ENCODE peak calls at places on chromosome 21, in nine cellular contexts. D is H1, O is prostate gland, Y is K562, F is GM12892, Z is spleen, U is HCT116, S is transverse colon, B is stomach. Q is an unnamed sample.
A peak's percentile ranks its signal among the peaks of the same experiment; 100 is the strongest.

GRCh38 chr21:31656199-31657095 is 3.0 kb upstream of the SOD1 start:
- DNase-seq in F (no peak), U (no peak), D (no peak), S (no peak), Z (no peak), Y (no peak), O (no peak), B (no peak), Q (no peak)

GRCh38 chr21:40404319-40404906 is 442.5 kb downstream of the DSCAM start:
- DNase-seq in U (no peak), B (no peak), Z (no peak), D (no peak), F (no peak), Y (no peak), O (no peak), S (no peak), Q (no peak)

GRCh38 chr21:16072692-16073091 is 342.9 kb downstream of the USP25 start:
- DNase-seq in O (no peak), S (no peak), Z (no peak), B (no peak), F (no peak), Y (no peak), U (no peak), D (no peak), Q (no peak)

GRCh38 chr21:46393941-46394818 is 64.5 kb upstream of the DIP2A start:
- DNase-seq in D (no peak), Y (no peak), U (no peak), S (no peak), O (no peak), F (no peak), Z (no peak), B (no peak), Q (no peak)

GRCh38 chr21:33205476-33205875 is 24.3 kb upstream of the IFNAR2 start:
- DNase-seq in F (no peak), Z (no peak), B (no peak), O (no peak), D (no peak), U (no peak), S (no peak), Y (no peak), Q (no peak)

GRCh38 chr21:16315223-16315622 is 585.4 kb downstream of the USP25 start:
- DNase-seq in D (no peak), O (no peak), Y (no peak), U (no peak), Z (no peak), S (no peak), F (no peak), B (no peak), Q (no peak)

GRCh38 chr21:16811011-16811410 is 701.8 kb upstream of the CXADR start:
- DNase-seq in Z (no peak), F (no peak), O (no peak), B (no peak), S (no peak), D (no peak), U (no peak), Y (no peak), Q (no peak)

GRCh38 chr21:17462276-17462981 is 50.4 kb upstream of the CXADR start:
- DNase-seq in Z (no peak), Y (no peak), S (peak; percentile 83), F (no peak), B (peak; percentile 83), O (peak; percentile 43), U (no peak), D (no peak), Q (no peak)

GRCh38 chr21:17903029-17903806 is 84.1 kb upstream of the C21orf91 start:
- DNase-seq in B (no peak), F (no peak), Y (no peak), S (no peak), O (no peak), D (no peak), Z (no peak), U (no peak), Q (no peak)

GRCh38 chr21:34668803-34669148 is at the start of gene CLIC6:
- DNase-seq in Y (no peak), S (peak; percentile 38), D (no peak), Z (no peak), F (no peak), U (no peak), B (peak; percentile 86), O (no peak), Q (no peak)

GRCh38 chr21:34992180-34992579 is 56.9 kb downstream of the RUNX1 start:
- DNase-seq in D (no peak), O (no peak), F (no peak), Z (no peak), S (no peak), U (no peak), Y (no peak), B (no peak), Q (no peak)

GRCh38 chr21:28393279-28393678 is 599.4 kb downstream of the LTN1 start:
- DNase-seq in Y (no peak), Z (no peak), O (no peak), F (no peak), U (no peak), B (peak; percentile 84), S (peak; percentile 83), D (no peak), Q (no peak)

GRCh38 chr21:32412998-32413504 is 545 bp downstream of the EVA1C start:
- DNase-seq in F (no peak), S (peak; percentile 86), O (peak; percentile 63), D (no peak), Y (no peak), B (peak; percentile 57), Z (peak; percentile 81), U (no peak), Q (no peak)

GRCh38 chr21:20943476-20944085 is 54.6 kb upstream of the NCAM2 start:
- DNase-seq in B (no peak), U (no peak), F (no peak), Y (no peak), O (no peak), S (no peak), D (no peak), Z (no peak), Q (no peak)

GRCh38 chr21:39843916-39844315 is 23.3 kb upstream of the PCP4 start:
- DNase-seq in Y (no peak), F (no peak), Z (no peak), B (no peak), O (no peak), U (no peak), S (no peak), D (no peak), Q (no peak)

GRCh38 chr21:15121097-15121654 is 56.4 kb upstream of the NRIP1 start:
- DNase-seq in S (no peak), U (no peak), Z (no peak), D (no peak), O (no peak), Y (no peak), B (no peak), F (no peak), Q (no peak)

GRCh38 chr21:46560568-46561447 is 44.1 kb downstream of the S100B start:
- DNase-seq in B (peak; percentile 18), S (no peak), U (no peak), Y (no peak), F (no peak), Z (no peak), O (no peak), D (no peak), Q (no peak)

DNA sequence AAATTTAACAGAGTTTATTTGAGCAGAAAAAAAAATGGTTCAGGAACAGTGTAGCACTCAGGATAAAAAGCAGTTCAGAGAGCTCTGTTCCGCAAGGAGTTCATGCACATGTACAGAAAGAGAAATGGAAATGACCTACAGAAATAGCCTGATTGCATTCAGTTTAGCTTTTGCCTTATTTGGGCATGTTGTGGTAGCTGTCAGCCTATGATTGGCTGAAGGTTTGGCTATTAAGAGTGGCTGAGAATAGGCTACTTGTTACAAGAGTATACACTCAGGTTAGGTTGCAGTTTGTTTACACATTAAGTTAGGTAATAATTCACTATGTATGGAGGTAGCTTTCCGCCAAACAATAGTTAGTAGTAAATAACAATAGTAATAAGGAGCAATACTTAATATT is 511.0 kb upstream of the TMPRSS15 start:
- DNase-seq in Z (no peak), Y (no peak), B (no peak), F (no peak), U (no peak), S (no peak), O (no peak), D (no peak), Q (no peak)
- TF ChIP-seq POLR2A in Z (no peak), Y (no peak), B (no peak), F (no peak), U (no peak), S (no peak), O (no peak), D (no peak), Q (no peak)

DNA sequence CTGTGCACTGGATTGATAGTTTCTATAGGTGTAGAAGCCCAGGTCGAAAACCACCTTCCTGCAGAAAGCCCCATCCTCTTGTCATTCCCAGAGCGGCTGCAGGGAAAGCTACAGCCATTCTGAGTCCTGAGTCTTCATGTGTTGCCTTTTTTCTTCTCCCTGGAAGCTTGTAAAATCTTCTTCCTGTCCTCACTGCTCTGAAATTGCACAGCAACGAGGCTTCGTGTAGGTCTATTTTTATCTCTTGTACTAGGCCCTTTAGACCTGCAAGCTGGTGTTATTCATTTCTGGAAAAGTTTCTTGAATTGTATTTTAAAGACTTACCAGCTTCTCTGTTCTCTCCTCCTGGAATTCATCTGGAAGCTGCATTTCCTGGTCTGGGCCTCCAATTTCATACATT is 44.2 kb upstream of the ETS2 start:
- DNase-seq in F (no peak), Y (no peak), D (no peak), Z (no peak), U (no peak), B (no peak), O (no peak), S (no peak), Q (no peak)
- TF ChIP-seq POLR2AphosphoS5 in F (no peak), Y (no peak), D (no peak), Z (no peak), U (no peak), B (no peak), O (peak; percentile 12), S (no peak), Q (no peak)

GRCh38 chr21:36735201-36735515 is 36.2 kb downstream of the SIM2 start:
- DNase-seq in D (no peak), U (no peak), Z (peak; percentile 51), F (no peak), O (no peak), S (no peak), B (no peak), Y (no peak), Q (no peak)
- TF ChIP-seq POLR2A in D (no peak), U (no peak), Z (no peak), F (no peak), O (no peak), S (no peak), B (no peak), Y (no peak), Q (no peak)

DNA sequence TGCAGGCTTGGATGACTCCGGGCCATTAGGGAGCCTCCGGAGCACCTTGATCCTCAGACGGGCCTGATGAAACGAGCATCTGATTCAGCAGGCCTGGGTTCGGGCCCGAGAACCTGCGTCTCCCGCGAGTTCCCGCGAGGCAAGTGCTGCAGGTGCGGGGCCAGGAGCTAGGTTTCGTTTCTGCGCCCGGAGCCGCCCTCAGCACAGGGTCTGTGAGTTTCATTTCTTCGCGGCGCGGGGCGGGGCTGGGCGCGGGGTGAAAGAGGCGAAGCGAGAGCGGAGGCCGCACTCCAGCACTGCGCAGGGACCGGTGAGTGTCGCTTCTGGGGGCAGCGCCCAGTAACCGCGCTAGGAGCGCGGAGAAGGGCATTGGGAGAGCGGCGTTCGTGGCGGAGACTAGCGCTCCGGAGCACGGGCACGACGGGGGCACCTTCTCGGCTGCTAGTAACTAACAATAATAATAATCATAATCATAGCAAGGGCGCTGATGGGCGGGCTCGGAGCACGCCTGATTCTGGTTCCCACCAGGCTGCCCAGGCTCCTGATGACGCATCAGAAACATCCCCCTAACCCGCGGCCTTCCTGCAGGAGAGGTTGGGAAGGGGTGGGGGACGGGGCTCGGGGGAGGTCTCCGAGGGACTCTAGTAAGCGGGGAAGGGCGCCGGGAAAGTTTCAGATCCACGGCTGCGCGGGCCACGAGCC is at the start of gene MX1:
- DNase-seq in D (peak; percentile 60), B (peak; percentile 89), O (peak; percentile 70), S (peak; percentile 91), Y (no peak), F (peak; percentile 80), U (no peak), Z (peak; percentile 98), Q (peak; percentile 85)
- TF ChIP-seq POLR2AphosphoS5 in D (no peak), B (peak; percentile 86), O (peak; percentile 72), S (peak; percentile 94), Y (no peak), F (peak; percentile 98), U (no peak), Z (peak; percentile 92), Q (peak; percentile 90)